ENCODE peak calls at places on chromosomes 11 and 22, in eight cellular contexts. One of them, this sample, is unnamed.

GRCh38 chr11:15038963-15039362 is 34.4 kb upstream of the CALCB start:
- DNase-seq in H1: no peak
- DNase-seq in GM23338: peak; percentile 30
- DNase-seq in IMR-90: peak; percentile 15
- DNase-seq in fibroblast of lung: peak; percentile 37
- DNase-seq in mammary epithelial cell: peak; percentile 24
- DNase-seq in endothelial cell of umbilical vein: no peak
- DNase-seq in PC-9: no peak
- DNase-seq in this sample: peak; percentile 59

GRCh38 chr11:33452806-33453205 is 195.6 kb downstream of the HIPK3 start:
- DNase-seq in fibroblast of lung: peak; percentile 75
- DNase-seq in H1: no peak
- DNase-seq in PC-9: peak; percentile 26
- DNase-seq in mammary epithelial cell: peak; percentile 70
- DNase-seq in GM23338: no peak
- DNase-seq in IMR-90: peak; percentile 94
- DNase-seq in endothelial cell of umbilical vein: peak; percentile 74
- DNase-seq in this sample: no peak

GRCh38 chr22:49521787-49522224 is 305.9 kb downstream of the BRD1 start:
- DNase-seq in H1: no peak
- DNase-seq in mammary epithelial cell: no peak
- DNase-seq in PC-9: no peak
- DNase-seq in GM23338: no peak
- DNase-seq in fibroblast of lung: no peak
- DNase-seq in IMR-90: no peak
- DNase-seq in endothelial cell of umbilical vein: no peak
- DNase-seq in this sample: no peak

GRCh38 chr22:49026476-49027121 is 801.1 kb downstream of the BRD1 start:
- DNase-seq in endothelial cell of umbilical vein: no peak
- DNase-seq in H1: no peak
- DNase-seq in fibroblast of lung: no peak
- DNase-seq in PC-9: no peak
- DNase-seq in GM23338: no peak
- DNase-seq in IMR-90: no peak
- DNase-seq in mammary epithelial cell: no peak
- DNase-seq in this sample: peak; percentile 73

GRCh38 chr11:13010737-13011342 is 1.7 kb downstream of the RASSF10 start:
- DNase-seq in H1: no peak
- DNase-seq in endothelial cell of umbilical vein: peak; percentile 9
- DNase-seq in mammary epithelial cell: peak; percentile 53
- DNase-seq in GM23338: peak; percentile 51
- DNase-seq in IMR-90: no peak
- DNase-seq in PC-9: no peak
- DNase-seq in fibroblast of lung: no peak
- DNase-seq in this sample: no peak

GRCh38 chr11:45087301-45087700 is 59.1 kb upstream of the PRDM11 start:
- DNase-seq in PC-9: no peak
- DNase-seq in IMR-90: peak; percentile 60
- DNase-seq in endothelial cell of umbilical vein: no peak
- DNase-seq in fibroblast of lung: no peak
- DNase-seq in H1: no peak
- DNase-seq in mammary epithelial cell: no peak
- DNase-seq in GM23338: no peak
- DNase-seq in this sample: no peak

GRCh38 chr11:68340003-68340767 is 27.8 kb downstream of the LRP5 start:
- DNase-seq in mammary epithelial cell: no peak
- DNase-seq in IMR-90: no peak
- DNase-seq in H1: no peak
- DNase-seq in fibroblast of lung: no peak
- DNase-seq in GM23338: no peak
- DNase-seq in endothelial cell of umbilical vein: no peak
- DNase-seq in PC-9: no peak
- DNase-seq in this sample: no peak

GRCh38 chr11:77175869-77176539 is 48.0 kb downstream of the MYO7A start:
- DNase-seq in GM23338: peak; percentile 72
- DNase-seq in endothelial cell of umbilical vein: no peak
- DNase-seq in IMR-90: no peak
- DNase-seq in mammary epithelial cell: no peak
- DNase-seq in fibroblast of lung: no peak
- DNase-seq in PC-9: no peak
- DNase-seq in H1: no peak
- DNase-seq in this sample: peak; percentile 47

GRCh38 chr11:15101072-15101701 is 13.5 kb upstream of the INSC start:
- DNase-seq in mammary epithelial cell: peak; percentile 49
- DNase-seq in endothelial cell of umbilical vein: peak; percentile 63
- DNase-seq in GM23338: peak; percentile 82
- DNase-seq in PC-9: peak; percentile 41
- DNase-seq in fibroblast of lung: peak; percentile 83
- DNase-seq in IMR-90: peak; percentile 73
- DNase-seq in H1: peak; percentile 21
- DNase-seq in this sample: peak; percentile 87

GRCh38 chr11:28146123-28146751 is 38.0 kb downstream of the METTL15 start:
- DNase-seq in PC-9: no peak
- DNase-seq in mammary epithelial cell: peak; percentile 84
- DNase-seq in endothelial cell of umbilical vein: peak; percentile 87
- DNase-seq in fibroblast of lung: peak; percentile 87
- DNase-seq in IMR-90: peak; percentile 92
- DNase-seq in H1: no peak
- DNase-seq in GM23338: no peak
- DNase-seq in this sample: no peak

GRCh38 chr11:131692961-131693360 is 322.5 kb downstream of the NTM start:
- DNase-seq in GM23338: no peak
- DNase-seq in IMR-90: no peak
- DNase-seq in endothelial cell of umbilical vein: no peak
- DNase-seq in PC-9: no peak
- DNase-seq in mammary epithelial cell: no peak
- DNase-seq in fibroblast of lung: no peak
- DNase-seq in H1: no peak
- DNase-seq in this sample: no peak

GRCh38 chr11:57325735-57326048 is 940 bp upstream of the TNKS1BP1 start:
- DNase-seq in IMR-90: no peak
- DNase-seq in H1: no peak
- DNase-seq in PC-9: no peak
- DNase-seq in GM23338: no peak
- DNase-seq in mammary epithelial cell: no peak
- DNase-seq in endothelial cell of umbilical vein: peak; percentile 83
- DNase-seq in fibroblast of lung: no peak
- DNase-seq in this sample: no peak

GRCh38 chr22:49973018-49973965 is 12.7 kb downstream of the PIM3 start:
- DNase-seq in GM23338: no peak
- DNase-seq in endothelial cell of umbilical vein: no peak
- DNase-seq in mammary epithelial cell: no peak
- DNase-seq in PC-9: no peak
- DNase-seq in IMR-90: no peak
- DNase-seq in H1: no peak
- DNase-seq in fibroblast of lung: no peak
- DNase-seq in this sample: no peak

DNA sequence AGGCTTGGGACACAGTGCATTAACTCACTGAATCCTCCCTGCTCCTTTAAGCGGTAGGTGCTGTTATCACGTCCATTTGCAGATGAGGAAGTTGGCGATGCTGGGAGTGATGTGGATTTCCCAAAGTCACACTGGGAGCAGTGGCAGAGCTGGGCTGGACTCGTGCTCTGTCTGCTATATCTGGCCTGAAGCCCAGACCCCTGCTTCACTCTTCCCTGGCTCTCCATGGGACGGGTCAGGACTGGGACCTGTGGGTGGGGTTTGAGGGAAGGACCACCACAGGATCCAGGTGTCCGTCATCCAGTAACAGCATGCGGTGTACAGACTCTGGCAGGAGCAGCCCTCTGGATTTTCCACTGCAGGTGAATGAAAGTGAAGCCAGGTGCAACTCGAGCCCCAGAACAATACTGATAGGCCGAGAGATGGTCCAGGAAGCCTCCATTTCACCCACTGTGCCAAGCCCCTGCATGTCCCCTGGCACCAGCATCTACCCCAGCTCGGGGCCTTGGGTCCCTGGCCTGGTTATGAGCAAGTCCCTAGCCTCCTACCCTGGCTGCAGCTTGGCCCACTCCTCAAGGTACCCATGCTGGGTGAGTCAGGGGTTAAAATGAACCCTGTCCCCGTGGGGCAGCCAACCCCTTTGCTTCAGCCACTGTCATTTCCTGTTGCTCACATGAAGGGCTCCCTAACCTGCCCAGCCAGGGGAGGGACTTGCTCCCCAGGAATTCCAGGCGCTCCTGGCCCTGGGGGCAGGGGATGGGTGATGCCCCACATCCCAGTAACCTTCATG is 4.2 kb downstream of the USP2 start:
- DNase-seq in H1: no peak
- DNase-seq in PC-9: peak; percentile 69
- DNase-seq in GM23338: no peak
- DNase-seq in mammary epithelial cell: no peak
- DNase-seq in endothelial cell of umbilical vein: no peak
- DNase-seq in fibroblast of lung: no peak
- DNase-seq in IMR-90: no peak
- DNase-seq in this sample: no peak
- H3K4me2 ChIP-seq in H1: peak overlapping the region; percentile 45
- H3K4me2 ChIP-seq in PC-9: peak overlapping the region; percentile 47
- H3K4me2 ChIP-seq in GM23338: peak overlapping the region; percentile 50
- H3K4me2 ChIP-seq in mammary epithelial cell: peak overlapping the region; percentile 53
- H3K4me2 ChIP-seq in endothelial cell of umbilical vein: no peak overlapping the region
- H3K4me2 ChIP-seq in fibroblast of lung: no peak overlapping the region
- H3K4me2 ChIP-seq in IMR-90: no peak overlapping the region
- H3K4me2 ChIP-seq in this sample: peak overlapping the region; percentile 35

GRCh38 chr22:44940121-44940520 is 69.7 kb downstream of the PHF21B start:
- DNase-seq in endothelial cell of umbilical vein: no peak
- DNase-seq in H1: no peak
- DNase-seq in IMR-90: no peak
- DNase-seq in fibroblast of lung: no peak
- DNase-seq in GM23338: peak; percentile 52
- DNase-seq in PC-9: peak; percentile 21
- DNase-seq in mammary epithelial cell: no peak
- DNase-seq in this sample: no peak
- H4K20me1 ChIP-seq in endothelial cell of umbilical vein: no peaks in the 10 kb centered on the region
- H4K20me1 ChIP-seq in H1: peaks cover 30% of the 10 kb centered on the region
- H4K20me1 ChIP-seq in IMR-90: no peaks in the 10 kb centered on the region
- H4K20me1 ChIP-seq in fibroblast of lung: no peaks in the 10 kb centered on the region
- H4K20me1 ChIP-seq in GM23338: peaks cover 22% of the 10 kb centered on the region
- H4K20me1 ChIP-seq in PC-9: no peaks in the 10 kb centered on the region
- H4K20me1 ChIP-seq in mammary epithelial cell: no peaks in the 10 kb centered on the region
- H4K20me1 ChIP-seq in this sample: no peaks in the 10 kb centered on the region

DNA sequence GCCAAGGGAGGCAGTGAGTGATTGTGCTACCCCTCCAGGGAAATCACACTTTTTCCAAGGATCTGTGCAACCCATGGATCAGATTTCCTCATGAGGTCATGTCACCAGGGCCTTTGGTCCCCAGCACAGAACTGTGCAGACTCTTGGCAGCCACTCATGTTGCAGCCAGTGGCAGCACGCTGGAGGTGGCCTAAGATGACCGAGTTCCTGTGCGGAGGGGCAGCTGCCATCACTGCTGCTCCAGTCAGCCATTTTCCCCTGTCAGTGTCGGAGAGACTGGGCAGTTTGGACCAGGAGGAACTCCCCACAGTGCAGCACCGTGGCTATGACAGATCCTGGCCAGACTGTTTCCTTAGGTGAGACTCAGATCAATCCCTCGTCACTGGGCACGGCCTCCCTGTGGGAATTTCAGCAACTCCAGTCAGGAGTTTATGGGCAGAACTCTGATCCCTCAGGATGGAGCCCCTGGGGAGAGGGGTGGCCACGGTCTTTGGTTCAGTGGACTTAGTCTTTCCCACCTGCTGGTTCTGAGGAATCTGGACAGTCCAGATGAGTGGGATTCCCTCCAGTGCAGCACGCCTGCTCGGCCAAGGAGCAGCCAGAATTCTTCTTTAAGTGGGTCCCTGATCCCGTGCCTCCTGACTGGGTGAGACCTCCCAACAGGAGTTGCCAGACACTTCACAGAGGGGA is 194.6 kb upstream of the CARD18 start:
- DNase-seq in fibroblast of lung: no peak
- DNase-seq in IMR-90: no peak
- DNase-seq in GM23338: no peak
- DNase-seq in PC-9: no peak
- DNase-seq in mammary epithelial cell: no peak
- DNase-seq in endothelial cell of umbilical vein: no peak
- DNase-seq in H1: no peak
- DNase-seq in this sample: no peak
- H3K27ac ChIP-seq in fibroblast of lung: no peak overlapping the region
- H3K27ac ChIP-seq in IMR-90: no peak overlapping the region
- H3K27ac ChIP-seq in GM23338: no peak overlapping the region
- H3K27ac ChIP-seq in PC-9: no peak overlapping the region
- H3K27ac ChIP-seq in mammary epithelial cell: no peak overlapping the region
- H3K27ac ChIP-seq in endothelial cell of umbilical vein: no peak overlapping the region
- H3K27ac ChIP-seq in H1: no peak overlapping the region
- H3K27ac ChIP-seq in this sample: no peak overlapping the region

GRCh38 chr22:31276426-31277167 is 15.7 kb downstream of the PIK3IP1 start:
- DNase-seq in GM23338: no peak
- DNase-seq in endothelial cell of umbilical vein: no peak
- DNase-seq in fibroblast of lung: no peak
- DNase-seq in IMR-90: no peak
- DNase-seq in H1: no peak
- DNase-seq in mammary epithelial cell: no peak
- DNase-seq in PC-9: no peak
- DNase-seq in this sample: no peak

GRCh38 chr22:31277741-31278642 is 14.3 kb downstream of the PIK3IP1 start:
- DNase-seq in GM23338: no peak
- DNase-seq in IMR-90: no peak
- DNase-seq in endothelial cell of umbilical vein: no peak
- DNase-seq in H1: no peak
- DNase-seq in fibroblast of lung: no peak
- DNase-seq in mammary epithelial cell: no peak
- DNase-seq in PC-9: no peak
- DNase-seq in this sample: no peak

GRCh38 chr22:31279821-31280496 is 12.3 kb downstream of the PIK3IP1 start:
- DNase-seq in mammary epithelial cell: peak; percentile 25
- DNase-seq in IMR-90: no peak
- DNase-seq in GM23338: no peak
- DNase-seq in endothelial cell of umbilical vein: no peak
- DNase-seq in PC-9: no peak
- DNase-seq in H1: no peak
- DNase-seq in fibroblast of lung: no peak
- DNase-seq in this sample: no peak

GRCh38 chr22:31279327-31279669 is 13.0 kb downstream of the PIK3IP1 start:
- DNase-seq in H1: no peak
- DNase-seq in IMR-90: no peak
- DNase-seq in mammary epithelial cell: no peak
- DNase-seq in fibroblast of lung: no peak
- DNase-seq in endothelial cell of umbilical vein: no peak
- DNase-seq in GM23338: no peak
- DNase-seq in PC-9: no peak
- DNase-seq in this sample: no peak

DNA sequence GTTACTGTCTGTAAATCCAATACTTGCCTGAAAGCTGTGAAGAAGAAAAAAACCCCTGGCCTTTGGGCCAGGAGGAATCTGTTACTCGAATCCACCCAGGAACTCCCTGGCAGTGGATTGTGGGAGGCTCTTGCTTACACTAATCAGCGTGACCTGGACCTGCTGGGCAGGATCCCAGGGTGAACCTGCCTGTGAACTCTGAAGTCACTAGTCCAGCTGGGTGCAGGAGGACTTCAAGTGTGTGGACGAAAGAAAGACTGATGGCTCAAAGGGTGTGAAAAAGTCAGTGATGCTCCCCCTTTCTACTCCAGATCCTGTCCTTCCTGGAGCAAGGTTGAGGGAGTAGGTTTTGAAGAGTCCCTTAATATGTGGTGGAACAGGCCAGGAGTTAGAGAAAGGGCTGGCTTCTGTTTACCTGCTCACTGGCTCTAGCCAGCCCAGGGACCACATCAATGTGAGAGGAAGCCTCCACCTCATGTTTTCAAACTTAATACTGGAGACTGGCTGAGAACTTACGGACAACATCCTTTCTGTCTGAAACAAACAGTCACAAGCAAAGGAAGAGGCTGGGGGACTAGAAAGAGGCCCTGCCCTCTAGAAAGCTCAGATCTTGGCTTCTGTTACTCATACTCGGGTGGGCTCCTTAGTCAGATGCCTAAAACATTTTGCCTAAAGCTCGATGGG is 13.5 kb downstream of the PIK3IP1 start:
- DNase-seq in PC-9: no peak
- DNase-seq in IMR-90: no peak
- DNase-seq in endothelial cell of umbilical vein: no peak
- DNase-seq in mammary epithelial cell: no peak
- DNase-seq in GM23338: no peak
- DNase-seq in H1: no peak
- DNase-seq in fibroblast of lung: no peak
- DNase-seq in this sample: no peak
- H3K4me2 ChIP-seq in PC-9: no peak overlapping the region
- H3K4me2 ChIP-seq in IMR-90: no peak overlapping the region
- H3K4me2 ChIP-seq in endothelial cell of umbilical vein: no peak overlapping the region
- H3K4me2 ChIP-seq in mammary epithelial cell: no peak overlapping the region
- H3K4me2 ChIP-seq in GM23338: no peak overlapping the region
- H3K4me2 ChIP-seq in H1: no peak overlapping the region
- H3K4me2 ChIP-seq in fibroblast of lung: no peak overlapping the region
- H3K4me2 ChIP-seq in this sample: no peak overlapping the region